ENCODE peak calls at places on chromosomes 6 and 20, in nine cellular contexts. U is ACHN, L is SK-MEL-5, J is type B pancreatic cell, Z is kidney tubule cell, I is ecto neural progenitor cell, H is lung, Y is fibroblast of lung, O is T follicular helper cell. X is an unnamed sample.

GRCh38 chr20:49132995-49133451 is 55.1 kb downstream of the STAU1 start:
- DNase-seq in U (peak), L (peak), J (no peak), Z (peak), I (no peak), H (no peak), Y (peak), O (peak), X (peak)

GRCh38 chr6:63348836-63349235 is 29.1 kb upstream of the LGSN start:
- DNase-seq in U (no peak), L (no peak), J (no peak), Z (peak), I (no peak), H (no peak), Y (no peak), O (no peak), X (no peak)

GRCh38 chr6:127877231-127877630 is 23.6 kb downstream of the THEMIS start:
- DNase-seq in U (no peak), L (no peak), J (no peak), Z (no peak), I (no peak), H (no peak), Y (no peak), O (no peak), X (no peak)

GRCh38 chr6:33592595-33593413 is 12.7 kb upstream of the BAK1 start:
- DNase-seq in U (peak), L (no peak), J (no peak), Z (peak), I (peak), H (no peak), Y (no peak), O (peak), X (no peak)

GRCh38 chr20:52899221-52899620 is 72.9 kb upstream of the TSHZ2 start:
- DNase-seq in U (no peak), L (no peak), J (no peak), Z (no peak), I (no peak), H (no peak), Y (no peak), O (no peak), X (no peak)

GRCh38 chr6:105986998-105987397 is 99.1 kb upstream of the PRDM1 start:
- DNase-seq in U (no peak), L (no peak), J (no peak), Z (no peak), I (no peak), H (no peak), Y (no peak), O (no peak), X (no peak)

GRCh38 chr6:17938885-17939284 is 48.5 kb downstream of the KIF13A start:
- DNase-seq in U (no peak), L (no peak), J (no peak), Z (no peak), I (no peak), H (no peak), Y (peak), O (no peak), X (peak)

GRCh38 chr6:39882567-39882953 is 51.7 kb downstream of the MOCS1 start:
- DNase-seq in U (no peak), L (no peak), J (no peak), Z (peak), I (no peak), H (peak), Y (peak), O (no peak), X (no peak)

GRCh38 chr20:46767127-46767761 is 57.8 kb downstream of the SLC2A10 start:
- DNase-seq in U (peak), L (peak), J (no peak), Z (peak), I (no peak), H (no peak), Y (peak), O (no peak), X (peak)

GRCh38 chr6:39102821-39103136 is 12.2 kb downstream of the SAYSD1 start:
- DNase-seq in U (no peak), L (no peak), J (no peak), Z (no peak), I (no peak), H (no peak), Y (no peak), O (no peak), X (no peak)

X was measured in foreskin melanocyte.